ENCODE peak calls at places on chromosomes 11 and 22, in five cellular contexts. B is aorta, V is adrenal gland, N is astrocyte, W is NCI-H2107. S is an unnamed sample.
A peak's percentile ranks its signal among the peaks of the same experiment; 100 is the strongest.

GRCh38 chr22:48890693-48891554 is 936.7 kb downstream of the BRD1 start:
- DNase-seq in B (no peak), V (no peak), N (no peak), W (no peak), S (no peak)

GRCh38 chr11:45410391-45411215 is 124.5 kb upstream of the SYT13 start:
- DNase-seq in B (no peak), V (no peak), N (no peak), W (no peak), S (no peak)

GRCh38 chr11:110356769-110357671 is 60.6 kb upstream of the RDX start:
- DNase-seq in B (no peak), V (peak; percentile 84), N (peak; percentile 44), W (no peak), S (no peak)

GRCh38 chr22:48778308-48779195 is 1049.1 kb downstream of the BRD1 start:
- DNase-seq in B (no peak), V (no peak), N (no peak), W (no peak), S (no peak)

GRCh38 chr11:117828641-117829368 is 4.3 kb upstream of the FXYD2 start:
- DNase-seq in B (peak; percentile 79), V (no peak), N (peak; percentile 80), W (no peak), S (peak; percentile 65)

GRCh38 chr11:65921033-65921555 is 1.9 kb downstream of the DRAP1 start:
- DNase-seq in B (no peak), V (no peak), N (no peak), W (no peak), S (no peak)

GRCh38 chr11:58582437-58582836 is 3.6 kb downstream of the ZFP91 start:
- DNase-seq in B (no peak), V (no peak), N (no peak), W (no peak), S (no peak)

GRCh38 chr11:123180166-123180565 is 14.9 kb downstream of the CLMP start:
- DNase-seq in B (no peak), V (no peak), N (peak; percentile 44), W (no peak), S (no peak)

GRCh38 chr11:36292311-36292722 is 3.1 kb upstream of the COMMD9 start:
- DNase-seq in B (no peak), V (no peak), N (peak; percentile 20), W (no peak), S (no peak)

GRCh38 chr11:721347-721912 is 15.4 kb downstream of the EPS8L2 start:
- DNase-seq in B (peak; percentile 50), V (no peak), N (no peak), W (no peak), S (no peak)

GRCh38 chr11:121563900-121564822 is 111.4 kb upstream of the SORL1-AS1 start:
- DNase-seq in B (no peak), V (no peak), N (peak; percentile 14), W (no peak), S (no peak)

GRCh38 chr22:42720263-42721044 is at the start of gene A4GALT:
- DNase-seq in B (no peak), V (no peak), N (no peak), W (no peak), S (peak; percentile 58)

GRCh38 chr11:90330632-90331031 is 107.8 kb upstream of the CHORDC1 start:
- DNase-seq in B (no peak), V (no peak), N (no peak), W (no peak), S (no peak)

GRCh38 chr11:16989554-16989953 is 24.7 kb downstream of the PLEKHA7 start:
- DNase-seq in B (no peak), V (no peak), N (no peak), W (no peak), S (no peak)